ENCODE peak calls at places on chromosomes 11 and 22, in six cellular contexts. H, K, R, X, D and O are unnamed samples.

GRCh38 chr11:106208795-106209194 is 131.3 kb downstream of the AASDHPPT start:
- DNase-seq in H (no peak), K (no peak), R (peak; percentile 38), X (no peak), D (no peak), O (no peak)

GRCh38 chr11:64419257-64419790 is 60.4 kb downstream of the RPS6KA4 start:
- DNase-seq in H (no peak), K (no peak), R (no peak), X (no peak), D (peak; percentile 56), O (no peak)

GRCh38 chr22:37162221-37163095 is 12.7 kb upstream of the IL2RB start:
- DNase-seq in H (no peak), K (peak; percentile 49), R (no peak), X (no peak), D (peak; percentile 82), O (no peak)

GRCh38 chr11:101915811-101916291 is 471 bp downstream of the ANGPTL5 start:
- DNase-seq in H (no peak), K (no peak), R (no peak), X (no peak), D (no peak), O (no peak)

GRCh38 chr22:26642465-26643367 is 14.7 kb upstream of the MIAT start:
- DNase-seq in H (peak; percentile 57), K (peak; percentile 53), R (no peak), X (no peak), D (peak; percentile 89), O (no peak)

GRCh38 chr11:60887531-60887930 is 18.9 kb downstream of the PRPF19 start:
- DNase-seq in H (peak; percentile 66), K (peak; percentile 60), R (peak; percentile 53), X (no peak), D (no peak), O (peak; percentile 70)

GRCh38 chr11:43689167-43689566 is 8.6 kb downstream of the HSD17B12 start:
- DNase-seq in H (peak; percentile 18), K (no peak), R (no peak), X (no peak), D (no peak), O (no peak)

GRCh38 chr11:31060880-31061279 is 308.7 kb downstream of the DCDC1 start:
- DNase-seq in H (no peak), K (no peak), R (no peak), X (no peak), D (no peak), O (no peak)

GRCh38 chr11:1150095-1150494 is 7.7 kb upstream of the MUC5AC start:
- DNase-seq in H (no peak), K (no peak), R (no peak), X (no peak), D (no peak), O (no peak)

GRCh38 chr11:82701847-82702520 is 31.7 kb downstream of the FAM181B start:
- DNase-seq in H (peak; percentile 53), K (peak; percentile 11), R (peak; percentile 24), X (no peak), D (no peak), O (peak; percentile 67)

GRCh38 chr22:44898236-44898635 is 111.6 kb downstream of the PHF21B start:
- DNase-seq in H (no peak), K (peak; percentile 1), R (no peak), X (no peak), D (peak; percentile 15), O (no peak)

GRCh38 chr11:107957109-107957588 is 28.9 kb downstream of the RAB39A start:
- DNase-seq in H (no peak), K (no peak), R (no peak), X (no peak), D (no peak), O (no peak)

GRCh38 chr11:102367364-102367763 is 20.4 kb downstream of the BIRC2 start:
- DNase-seq in H (no peak), K (no peak), R (no peak), X (no peak), D (no peak), O (no peak)

GRCh38 chr11:128806496-128807261 is 60.4 kb downstream of the KCNJ1 start:
- DNase-seq in H (no peak), K (no peak), R (no peak), X (no peak), D (no peak), O (no peak)

GRCh38 chr22:49215840-49216239 is 611.8 kb downstream of the BRD1 start:
- DNase-seq in H (no peak), K (no peak), R (no peak), X (peak; percentile 25), D (peak; percentile 18), O (no peak)
- TF ChIP-seq POLR2A in H (no peak), K (no peak), R (no peak), X (no peak), D (no peak), O (no peak)

GRCh38 chr11:118909619-118910308 is 16.0 kb downstream of the BCL9L start:
- DNase-seq in H (no peak), K (no peak), R (no peak), X (no peak), D (peak; percentile 72), O (no peak)
- H3K4me1 ChIP-seq in H (peaks cover 35% of the 10 kb centered on the region), K (peaks cover 79% of the 10 kb centered on the region), R (peaks cover 80% of the 10 kb centered on the region), X (peaks cover 77% of the 10 kb centered on the region), D (peaks cover 57% of the 10 kb centered on the region), O (peaks cover 79% of the 10 kb centered on the region)

DNA sequence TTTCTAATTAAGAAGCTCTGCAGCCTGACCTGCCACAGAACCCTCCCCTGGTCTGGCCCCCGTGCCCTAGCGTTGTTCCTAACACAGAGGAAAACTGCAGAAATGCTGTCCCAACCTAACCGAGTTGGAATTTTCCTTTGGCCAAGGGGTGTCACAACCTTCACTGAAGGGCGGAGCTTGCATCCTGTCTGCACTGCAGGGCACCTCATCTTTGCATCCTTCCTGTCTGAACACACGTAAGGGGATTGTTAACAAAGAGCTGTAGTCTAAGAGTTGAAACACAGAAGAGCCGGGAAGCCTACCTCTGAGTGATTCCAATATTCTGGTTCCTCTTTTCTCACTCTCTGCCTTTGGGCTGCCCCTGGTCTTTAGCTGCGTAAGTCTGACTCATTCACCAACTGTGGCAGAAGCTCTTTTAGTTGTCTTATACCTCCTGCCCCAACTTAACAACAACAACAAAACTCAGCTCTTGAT is 1.6 kb downstream of the DIXDC1 start:
- DNase-seq in H (no peak), K (no peak), R (no peak), X (no peak), D (no peak), O (no peak)
- TF ChIP-seq POLR2A in H (no peak), K (no peak), R (no peak), X (no peak), D (no peak), O (no peak)

GRCh38 chr11:17077240-17077519 is 287 bp downstream of the RPS13 start:
- DNase-seq in H (no peak), K (no peak), R (no peak), X (no peak), D (no peak), O (no peak)

GRCh38 chr11:17075506-17075905 is 2.0 kb downstream of the RPS13 start:
- DNase-seq in H (no peak), K (no peak), R (no peak), X (no peak), D (no peak), O (no peak)

GRCh38 chr11:17076517-17077239 is 789 bp downstream of the RPS13 start:
- DNase-seq in H (no peak), K (no peak), R (no peak), X (no peak), D (peak; percentile 75), O (peak; percentile 25)

GRCh38 chr11:17077520-17078401 is at the start of gene RPS13:
- DNase-seq in H (peak; percentile 91), K (peak; percentile 97), R (peak; percentile 97), X (peak; percentile 99), D (peak; percentile 98), O (peak; percentile 99)

GRCh38 chr11:17073370-17074027 is 4.0 kb downstream of the RPS13 start:
- DNase-seq in H (no peak), K (no peak), R (no peak), X (no peak), D (no peak), O (no peak)
- H3K4me1 ChIP-seq in H (peaks cover 6% of the 10 kb centered on the region), K (peaks cover 30% of the 10 kb centered on the region), R (peaks cover 27% of the 10 kb centered on the region), X (peaks cover 23% of the 10 kb centered on the region), D (peaks cover 35% of the 10 kb centered on the region), O (peaks cover 18% of the 10 kb centered on the region)